ENCODE peak calls at places on chromosomes 3 and 15, in four cellular contexts. Y, N, O and B are unnamed samples.

GRCh38 chr15:38076806-38077205 is 142.4 kb downstream of the TMCO5A start:
- DNase-seq in Y (no peak), N (peak; percentile 67), O (no peak), B (no peak)

GRCh38 chr15:41892621-41893421 is 1.0 kb downstream of the SPTBN5 start:
- DNase-seq in Y (no peak), N (no peak), O (peak; percentile 92), B (no peak)

GRCh38 chr3:190345027-190345821 is 23.0 kb upstream of the CLDN1 start:
- DNase-seq in Y (peak; percentile 98), N (peak; percentile 88), O (no peak), B (no peak)

GRCh38 chr3:115627180-115628074 is 4.1 kb downstream of the GAP43 start:
- DNase-seq in Y (no peak), N (no peak), O (no peak), B (no peak)

GRCh38 chr3:9468460-9468859 is 71.0 kb downstream of the SETD5 start:
- DNase-seq in Y (no peak), N (no peak), O (no peak), B (no peak)

GRCh38 chr15:26970712-26971210 is at the start of gene GABRG3:
- DNase-seq in Y (no peak), N (no peak), O (no peak), B (no peak)

GRCh38 chr3:88005066-88005465 is 53.7 kb downstream of the CGGBP1 start:
- DNase-seq in Y (peak; percentile 63), N (peak; percentile 27), O (no peak), B (no peak)

GRCh38 chr3:115165701-115166100 is 18.6 kb upstream of the ZBTB20 start:
- DNase-seq in Y (no peak), N (peak; percentile 20), O (no peak), B (no peak)

GRCh38 chr3:171366043-171366442 is 94.2 kb downstream of the TNIK start:
- DNase-seq in Y (no peak), N (no peak), O (no peak), B (no peak)

GRCh38 chr3:42010530-42010929 is 48.6 kb upstream of the ULK4 start:
- DNase-seq in Y (no peak), N (peak; percentile 50), O (no peak), B (no peak)

GRCh38 chr15:99158626-99159412 is 53.9 kb downstream of the SYNM start:
- DNase-seq in Y (no peak), N (no peak), O (no peak), B (no peak)

GRCh38 chr3:46396129-46396528 is 10.7 kb downstream of the CCR5AS start:
- DNase-seq in Y (no peak), N (no peak), O (no peak), B (peak; percentile 81)

GRCh38 chr15:45180201-45180600 is 7.6 kb downstream of the SHF start:
- DNase-seq in Y (no peak), N (no peak), O (no peak), B (no peak)

GRCh38 chr3:78101363-78101762 is 1061.5 kb downstream of the ROBO2 start:
- DNase-seq in Y (peak; percentile 44), N (peak; percentile 83), O (no peak), B (no peak)

GRCh38 chr3:195768831-195769303 is 42.9 kb downstream of the MUC4 start:
- DNase-seq in Y (no peak), N (peak; percentile 21), O (no peak), B (no peak)

GRCh38 chr3:170524072-170524471 is 61.8 kb downstream of the SLC7A14 start:
- DNase-seq in Y (peak; percentile 41), N (peak; percentile 52), O (no peak), B (no peak)

GRCh38 chr3:29757054-29757777 is 476.3 kb downstream of the RBMS3 start:
- DNase-seq in Y (peak; percentile 69), N (peak; percentile 29), O (peak; percentile 66), B (no peak)

GRCh38 chr3:77915341-77915740 is 875.4 kb downstream of the ROBO2 start:
- DNase-seq in Y (no peak), N (no peak), O (no peak), B (no peak)

GRCh38 chr3:183766745-183767606 is 58.4 kb downstream of the MAP6D1 start:
- DNase-seq in Y (peak; percentile 84), N (peak; percentile 77), O (peak; percentile 83), B (peak; percentile 58)

GRCh38 chr15:73822998-73823397 is 50.4 kb upstream of the TBC1D21 start:
- DNase-seq in Y (peak; percentile 64), N (peak; percentile 62), O (no peak), B (no peak)

GRCh38 chr15:57505056-57505713 is 86.5 kb upstream of the MYZAP start:
- DNase-seq in Y (peak; percentile 18), N (no peak), O (peak; percentile 70), B (no peak)

GRCh38 chr3:196198771-196199753 is 12.1 kb downstream of the ZDHHC19 start:
- DNase-seq in Y (no peak), N (no peak), O (no peak), B (no peak)

GRCh38 chr3:79769234-79769633 is 1.4 kb upstream of the ROBO1 start:
- DNase-seq in Y (no peak), N (no peak), O (no peak), B (no peak)

GRCh38 chr3:188712257-188712924 is 459.4 kb upstream of the TPRG1 start:
- DNase-seq in Y (peak; percentile 72), N (peak; percentile 51), O (no peak), B (no peak)

GRCh38 chr3:112074616-112075497 is 11.3 kb upstream of the C3orf52 start:
- DNase-seq in Y (peak; percentile 94), N (peak; percentile 90), O (peak; percentile 59), B (no peak)

GRCh38 chr3:124648551-124648950 is 81.7 kb upstream of the UMPS start:
- DNase-seq in Y (no peak), N (no peak), O (no peak), B (no peak)

GRCh38 chr3:96831175-96831574 is 16.8 kb downstream of the EPHA6 start:
- DNase-seq in Y (no peak), N (no peak), O (no peak), B (no peak)
- TF ChIP-seq CTCF in Y (no peak), N (no peak), O (no peak), B (no peak)

DNA sequence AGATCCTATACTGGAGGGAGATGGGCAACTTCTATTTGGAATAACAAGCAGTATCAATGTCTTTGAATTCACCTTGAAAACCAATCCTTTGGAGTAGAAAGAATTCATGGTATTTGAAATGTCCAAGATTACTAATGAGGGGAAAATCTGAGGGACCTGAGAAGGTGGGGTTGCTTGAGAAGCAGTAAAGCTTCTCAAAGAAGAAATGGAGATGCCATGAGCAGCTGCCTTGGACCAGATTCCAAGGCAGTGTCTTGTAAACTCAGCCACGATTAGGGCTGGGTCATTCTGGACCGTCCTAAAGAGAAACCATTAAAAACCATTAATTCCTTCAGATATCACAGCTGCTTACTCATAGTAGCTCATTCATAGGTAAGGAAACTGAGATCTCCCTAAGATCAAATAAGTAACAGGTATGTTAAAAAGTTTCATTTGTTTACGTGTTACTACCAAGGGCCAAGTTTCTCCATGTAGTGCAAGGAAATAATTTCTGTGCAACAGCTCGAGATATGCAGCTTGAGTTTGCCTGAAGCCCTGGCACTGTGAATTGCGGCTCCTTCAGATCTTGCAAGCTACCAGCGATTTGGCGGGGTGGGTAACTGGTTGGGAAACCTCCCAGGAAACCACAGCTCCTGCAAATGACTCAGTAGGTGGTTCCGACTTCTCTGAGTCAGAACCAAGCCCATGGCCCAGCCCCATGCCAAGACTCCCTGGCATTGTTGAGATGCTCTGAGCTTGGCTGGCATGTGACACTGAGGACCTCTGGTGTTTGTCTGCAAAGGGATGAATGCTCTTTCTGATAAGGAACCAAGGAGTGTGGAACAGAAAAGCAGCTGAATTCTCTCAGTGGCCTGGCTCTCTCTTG is 296.8 kb downstream of the RORA start:
- DNase-seq in Y (peak; percentile 61), N (peak; percentile 68), O (peak; percentile 59), B (no peak)
- TF ChIP-seq CTCF in Y (no peak), N (no peak), O (no peak), B (no peak)

GRCh38 chr3:74883690-74884089 is 269.2 kb upstream of the CNTN3 start:
- DNase-seq in Y (peak; percentile 21), N (peak; percentile 49), O (no peak), B (no peak)
- TF ChIP-seq CTCF in Y (peak; percentile 43), N (peak; percentile 55), O (no peak), B (no peak)

DNA sequence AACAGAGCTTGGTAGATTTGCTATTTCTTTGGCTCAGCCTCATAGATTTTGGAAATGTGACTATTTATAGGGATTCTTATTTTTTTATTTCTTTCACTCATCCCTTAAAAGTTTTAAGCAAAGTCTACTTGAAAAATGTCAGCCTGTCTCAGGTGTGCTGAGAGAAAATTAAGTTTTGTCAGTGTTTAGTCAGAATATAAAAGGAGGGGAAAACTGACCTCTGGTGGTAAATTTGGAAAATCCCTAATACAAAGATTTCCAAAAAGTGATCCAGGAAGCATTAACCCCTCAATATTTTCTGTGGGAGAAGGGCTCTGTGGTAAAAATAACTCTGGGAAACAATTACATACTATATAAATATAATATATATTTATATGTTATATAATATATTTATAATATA is 41.0 kb upstream of the FRMD4B start:
- DNase-seq in Y (peak; percentile 17), N (no peak), O (no peak), B (no peak)
- TF ChIP-seq CTCF in Y (peak; percentile 27), N (peak; percentile 11), O (no peak), B (no peak)

GRCh38 chr15:78060232-78060631 is 17.3 kb downstream of the TBC1D2B start:
- DNase-seq in Y (no peak), N (no peak), O (no peak), B (no peak)
- TF ChIP-seq CTCF in Y (no peak), N (no peak), O (no peak), B (no peak)

GRCh38 chr15:65599677-65600076 is 11.3 kb downstream of the INTS14 start:
- DNase-seq in Y (no peak), N (no peak), O (no peak), B (no peak)

GRCh38 chr15:65598468-65598867 is 12.5 kb downstream of the INTS14 start:
- DNase-seq in Y (no peak), N (no peak), O (no peak), B (no peak)

GRCh38 chr15:65595960-65596359 is 15.0 kb downstream of the INTS14 start:
- DNase-seq in Y (peak; percentile 27), N (no peak), O (no peak), B (no peak)
- TF ChIP-seq CTCF in Y (peak; percentile 32), N (no peak), O (no peak), B (no peak)

GRCh38 chr15:40594429-40594836 is 384 bp downstream of the KNL1 start:
- DNase-seq in Y (peak; percentile 43), N (peak; percentile 74), O (no peak), B (peak; percentile 46)
- TF ChIP-seq CTCF in Y (no peak), N (no peak), O (no peak), B (no peak)

GRCh38 chr3:138328341-138328740 is 1.3 kb downstream of the NME9 start:
- DNase-seq in Y (peak; percentile 47), N (peak; percentile 51), O (no peak), B (no peak)

GRCh38 chr3:138332472-138333073 is 2.9 kb upstream of the NME9 start:
- DNase-seq in Y (peak; percentile 70), N (peak; percentile 61), O (no peak), B (no peak)

GRCh38 chr3:138329127-138329983 is at the start of gene NME9:
- DNase-seq in Y (peak; percentile 86), N (peak; percentile 89), O (peak; percentile 89), B (peak; percentile 61)

GRCh38 chr3:138329984-138330293 is 288 bp upstream of the NME9 start:
- DNase-seq in Y (no peak), N (no peak), O (no peak), B (no peak)

GRCh38 chr3:138331143-138331894 is 1.7 kb upstream of the NME9 start:
- DNase-seq in Y (peak; percentile 34), N (peak; percentile 55), O (no peak), B (no peak)
- TF ChIP-seq CTCF in Y (peak; percentile 32), N (peak; percentile 22), O (no peak), B (no peak)